ENCODE peak calls at places on chromosomes 2 and 18, in six cellular contexts. K is A549; F is SJSA1; D is stimulated activated CD4-positive, alpha-beta T cell treated with anti-CD3 and anti-CD28 coated beads, Interleukin-1b, Interleukin-23, amount 100 ng/mL, for 24 hours; M is activated gamma-delta T cell treated with anti-CD3 and anti-CD28 coated beads, Interleukin-2, amount 50 U/mL, for 16 hours; E is stromal cell of bone marrow. I is an unnamed sample.

GRCh38 chr2:127166221-127166860 is 53.8 kb downstream of the CYP27C1 start:
- DNase-seq in K (no peak), F (peak; percentile 34), D (no peak), M (no peak), E (no peak), I (no peak)

GRCh38 chr2:85078536-85078935 is 54.7 kb upstream of the TCF7L1 start:
- DNase-seq in K (no peak), F (no peak), D (no peak), M (no peak), E (no peak), I (no peak)

GRCh38 chr2:95049961-95050360 is 24.5 kb downstream of the MAL start:
- DNase-seq in K (no peak), F (no peak), D (no peak), M (no peak), E (no peak), I (no peak)

GRCh38 chr18:54647176-54647575 is 56.1 kb downstream of the DYNAP start:
- DNase-seq in K (peak; percentile 48), F (no peak), D (no peak), M (no peak), E (no peak), I (no peak)

GRCh38 chr2:31337197-31337596 is 77.3 kb downstream of the XDH start:
- DNase-seq in K (no peak), F (no peak), D (no peak), M (no peak), E (no peak), I (no peak)

GRCh38 chr2:74235041-74235440 is 36.6 kb downstream of the MTHFD2 start:
- DNase-seq in K (no peak), F (no peak), D (no peak), M (no peak), E (no peak), I (no peak)

GRCh38 chr2:120454993-120455789 is 109.3 kb downstream of the INHBB start:
- DNase-seq in K (no peak), F (no peak), D (no peak), M (no peak), E (no peak), I (no peak)

GRCh38 chr18:21604711-21605110 is 4.2 kb upstream of the ESCO1 start:
- DNase-seq in K (no peak), F (no peak), D (no peak), M (no peak), E (no peak), I (no peak)

GRCh38 chr2:144213797-144214196 is 306.1 kb downstream of the ZEB2 start:
- DNase-seq in K (no peak), F (no peak), D (no peak), M (no peak), E (no peak), I (no peak)

GRCh38 chr2:62014102-62014501 is 108.6 kb downstream of the COMMD1 start:
- DNase-seq in K (peak; percentile 43), F (no peak), D (no peak), M (no peak), E (peak; percentile 91), I (no peak)

GRCh38 chr2:174573621-174574081 is 24.0 kb downstream of the WIPF1 start:
- DNase-seq in K (no peak), F (no peak), D (no peak), M (no peak), E (no peak), I (no peak)